ENCODE peak calls at places on chromosomes 3 and 15, in ten cellular contexts. B, A, W, C, D, P, T, Q, L and O are unnamed samples.

GRCh38 chr15:76903251-76903681 is 1.9 kb downstream of the SCAPER start:
- DNase-seq in B (peak; percentile 60), A (no peak), W (no peak), C (no peak), D (peak; percentile 44), P (no peak), T (no peak), Q (peak; percentile 42), L (no peak), O (no peak)

GRCh38 chr3:73144276-73144675 is 82.8 kb downstream of the EBLN2 start:
- DNase-seq in B (no peak), A (no peak), W (no peak), C (no peak), D (no peak), P (no peak), T (no peak), Q (no peak), L (no peak), O (no peak)

GRCh38 chr3:67654832-67655152 is 380 bp upstream of the SUCLG2 start:
- DNase-seq in B (no peak), A (no peak), W (no peak), C (no peak), D (no peak), P (no peak), T (no peak), Q (no peak), L (no peak), O (no peak)

GRCh38 chr3:72155391-72156064 is 370.6 kb upstream of the PROK2 start:
- DNase-seq in B (no peak), A (peak; percentile 58), W (no peak), C (peak; percentile 54), D (no peak), P (no peak), T (peak; percentile 78), Q (peak; percentile 57), L (no peak), O (peak; percentile 37)

GRCh38 chr15:99974246-99974645 is 241.0 kb upstream of the LYSMD4 start:
- DNase-seq in B (no peak), A (no peak), W (no peak), C (no peak), D (no peak), P (no peak), T (no peak), Q (no peak), L (no peak), O (no peak)

GRCh38 chr3:172965256-172965655 is 175.8 kb downstream of the SPATA16 start:
- DNase-seq in B (no peak), A (no peak), W (no peak), C (no peak), D (no peak), P (no peak), T (no peak), Q (no peak), L (no peak), O (no peak)

GRCh38 chr15:71515375-71516186 is 294.8 kb upstream of the NR2E3 start:
- DNase-seq in B (no peak), A (no peak), W (no peak), C (peak; percentile 31), D (no peak), P (no peak), T (no peak), Q (peak; percentile 69), L (no peak), O (no peak)

GRCh38 chr3:178705925-178706324 is 169.7 kb downstream of the KCNMB2 start:
- DNase-seq in B (no peak), A (no peak), W (no peak), C (no peak), D (no peak), P (no peak), T (no peak), Q (peak; percentile 46), L (no peak), O (no peak)

GRCh38 chr3:32249184-32249782 is 10.8 kb downstream of the CMTM8 start:
- DNase-seq in B (no peak), A (no peak), W (no peak), C (no peak), D (no peak), P (no peak), T (no peak), Q (peak; percentile 98), L (no peak), O (no peak)

GRCh38 chr3:23726811-23727548 is 78.8 kb upstream of the UBE2E1 start:
- DNase-seq in B (no peak), A (no peak), W (no peak), C (no peak), D (no peak), P (no peak), T (no peak), Q (no peak), L (no peak), O (no peak)

GRCh38 chr15:31314380-31314779 is 12.3 kb upstream of the KLF13 start:
- DNase-seq in B (no peak), A (no peak), W (no peak), C (no peak), D (no peak), P (no peak), T (no peak), Q (no peak), L (no peak), O (no peak)